ENCODE peak calls at places on chromosomes 5 and 9, in six cellular contexts. One of them, this sample, is unnamed. For H3K27me3, the result is how much of the 10 kb centered on the place peaks cover.

GRCh38 chr9:71446499-71447411 is 321.6 kb downstream of the CEMIP2 start:
- DNase-seq in PC-9: peak
- DNase-seq in kidney epithelial cell: peak
- DNase-seq in left ventricle myocardium inferior: no peak
- DNase-seq in colonic mucosa: peak
- DNase-seq in WERI-Rb-1: peak
- DNase-seq in this sample: no peak

GRCh38 chr9:130039504-130040147 is 3.4 kb downstream of the FNBP1 start:
- DNase-seq in colonic mucosa: no peak
- DNase-seq in kidney epithelial cell: no peak
- DNase-seq in left ventricle myocardium inferior: no peak
- DNase-seq in PC-9: no peak
- DNase-seq in WERI-Rb-1: peak
- DNase-seq in this sample: no peak

GRCh38 chr9:108850293-108850897 is 5.4 kb downstream of the ACTL7B start:
- DNase-seq in colonic mucosa: no peak
- DNase-seq in PC-9: no peak
- DNase-seq in left ventricle myocardium inferior: no peak
- DNase-seq in kidney epithelial cell: no peak
- DNase-seq in WERI-Rb-1: no peak
- DNase-seq in this sample: no peak

GRCh38 chr5:54234304-54234938 is 76.0 kb downstream of the ARL15 start:
- DNase-seq in kidney epithelial cell: no peak
- DNase-seq in PC-9: no peak
- DNase-seq in WERI-Rb-1: no peak
- DNase-seq in left ventricle myocardium inferior: no peak
- DNase-seq in colonic mucosa: no peak
- DNase-seq in this sample: no peak

GRCh38 chr5:113017891-113018635 is 41.5 kb downstream of the DCP2 start:
- DNase-seq in colonic mucosa: no peak
- DNase-seq in kidney epithelial cell: no peak
- DNase-seq in WERI-Rb-1: no peak
- DNase-seq in left ventricle myocardium inferior: no peak
- DNase-seq in PC-9: no peak
- DNase-seq in this sample: no peak

GRCh38 chr5:80834710-80835109 is 125.5 kb upstream of the RASGRF2 start:
- DNase-seq in PC-9: no peak
- DNase-seq in kidney epithelial cell: no peak
- DNase-seq in WERI-Rb-1: no peak
- DNase-seq in left ventricle myocardium inferior: no peak
- DNase-seq in colonic mucosa: no peak
- DNase-seq in this sample: no peak

GRCh38 chr5:88836195-88836838 is 46.7 kb downstream of the MEF2C start:
- DNase-seq in left ventricle myocardium inferior: peak
- DNase-seq in PC-9: no peak
- DNase-seq in kidney epithelial cell: no peak
- DNase-seq in WERI-Rb-1: no peak
- DNase-seq in colonic mucosa: no peak
- DNase-seq in this sample: peak

GRCh38 chr9:121672213-121672612 is 20.8 kb downstream of the DAB2IP start:
- DNase-seq in kidney epithelial cell: no peak
- DNase-seq in WERI-Rb-1: no peak
- DNase-seq in PC-9: no peak
- DNase-seq in colonic mucosa: no peak
- DNase-seq in left ventricle myocardium inferior: no peak
- DNase-seq in this sample: peak

GRCh38 chr9:100108572-100108971 is 9.5 kb downstream of the INVS start:
- DNase-seq in WERI-Rb-1: no peak
- DNase-seq in colonic mucosa: no peak
- DNase-seq in kidney epithelial cell: no peak
- DNase-seq in PC-9: no peak
- DNase-seq in left ventricle myocardium inferior: no peak
- DNase-seq in this sample: no peak

GRCh38 chr9:129206401-129206800 is 28.3 kb upstream of the IER5L start:
- DNase-seq in colonic mucosa: no peak
- DNase-seq in WERI-Rb-1: no peak
- DNase-seq in left ventricle myocardium inferior: no peak
- DNase-seq in kidney epithelial cell: no peak
- DNase-seq in PC-9: no peak
- DNase-seq in this sample: no peak

GRCh38 chr9:87587864-87588263 is 90.2 kb downstream of the DAPK1 start:
- DNase-seq in PC-9: no peak
- DNase-seq in colonic mucosa: no peak
- DNase-seq in kidney epithelial cell: no peak
- DNase-seq in left ventricle myocardium inferior: no peak
- DNase-seq in WERI-Rb-1: no peak
- DNase-seq in this sample: no peak

GRCh38 chr9:136582977-136583735 is 37.3 kb upstream of the NOTCH1 start:
- DNase-seq in kidney epithelial cell: no peak
- DNase-seq in colonic mucosa: no peak
- DNase-seq in WERI-Rb-1: no peak
- DNase-seq in PC-9: no peak
- DNase-seq in left ventricle myocardium inferior: no peak
- DNase-seq in this sample: no peak

GRCh38 chr5:66960373-66961137 is 236.0 kb downstream of the CD180 start:
- DNase-seq in left ventricle myocardium inferior: no peak
- DNase-seq in kidney epithelial cell: no peak
- DNase-seq in colonic mucosa: no peak
- DNase-seq in PC-9: no peak
- DNase-seq in WERI-Rb-1: no peak
- DNase-seq in this sample: no peak

GRCh38 chr9:113568481-113569321 is 105.2 kb downstream of the RGS3 start:
- DNase-seq in kidney epithelial cell: no peak
- DNase-seq in left ventricle myocardium inferior: no peak
- DNase-seq in WERI-Rb-1: peak
- DNase-seq in PC-9: no peak
- DNase-seq in colonic mucosa: no peak
- DNase-seq in this sample: peak

GRCh38 chr9:2026598-2026997 is 11.5 kb downstream of the SMARCA2 start:
- DNase-seq in left ventricle myocardium inferior: no peak
- DNase-seq in colonic mucosa: no peak
- DNase-seq in WERI-Rb-1: no peak
- DNase-seq in PC-9: no peak
- DNase-seq in kidney epithelial cell: no peak
- DNase-seq in this sample: no peak

GRCh38 chr9:76665458-76665857 is 98.8 kb upstream of the PCA3 start:
- DNase-seq in PC-9: no peak
- DNase-seq in left ventricle myocardium inferior: no peak
- DNase-seq in WERI-Rb-1: no peak
- DNase-seq in kidney epithelial cell: no peak
- DNase-seq in colonic mucosa: no peak
- DNase-seq in this sample: no peak

GRCh38 chr9:118395415-118395814 is 691.2 kb downstream of the TLR4 start:
- DNase-seq in colonic mucosa: no peak
- DNase-seq in kidney epithelial cell: no peak
- DNase-seq in WERI-Rb-1: no peak
- DNase-seq in left ventricle myocardium inferior: no peak
- DNase-seq in PC-9: no peak
- DNase-seq in this sample: no peak

GRCh38 chr9:72665421-72665820 is 144.0 kb downstream of the TMC1 start:
- DNase-seq in WERI-Rb-1: no peak
- DNase-seq in PC-9: peak
- DNase-seq in kidney epithelial cell: peak
- DNase-seq in left ventricle myocardium inferior: no peak
- DNase-seq in colonic mucosa: no peak
- DNase-seq in this sample: no peak

DNA sequence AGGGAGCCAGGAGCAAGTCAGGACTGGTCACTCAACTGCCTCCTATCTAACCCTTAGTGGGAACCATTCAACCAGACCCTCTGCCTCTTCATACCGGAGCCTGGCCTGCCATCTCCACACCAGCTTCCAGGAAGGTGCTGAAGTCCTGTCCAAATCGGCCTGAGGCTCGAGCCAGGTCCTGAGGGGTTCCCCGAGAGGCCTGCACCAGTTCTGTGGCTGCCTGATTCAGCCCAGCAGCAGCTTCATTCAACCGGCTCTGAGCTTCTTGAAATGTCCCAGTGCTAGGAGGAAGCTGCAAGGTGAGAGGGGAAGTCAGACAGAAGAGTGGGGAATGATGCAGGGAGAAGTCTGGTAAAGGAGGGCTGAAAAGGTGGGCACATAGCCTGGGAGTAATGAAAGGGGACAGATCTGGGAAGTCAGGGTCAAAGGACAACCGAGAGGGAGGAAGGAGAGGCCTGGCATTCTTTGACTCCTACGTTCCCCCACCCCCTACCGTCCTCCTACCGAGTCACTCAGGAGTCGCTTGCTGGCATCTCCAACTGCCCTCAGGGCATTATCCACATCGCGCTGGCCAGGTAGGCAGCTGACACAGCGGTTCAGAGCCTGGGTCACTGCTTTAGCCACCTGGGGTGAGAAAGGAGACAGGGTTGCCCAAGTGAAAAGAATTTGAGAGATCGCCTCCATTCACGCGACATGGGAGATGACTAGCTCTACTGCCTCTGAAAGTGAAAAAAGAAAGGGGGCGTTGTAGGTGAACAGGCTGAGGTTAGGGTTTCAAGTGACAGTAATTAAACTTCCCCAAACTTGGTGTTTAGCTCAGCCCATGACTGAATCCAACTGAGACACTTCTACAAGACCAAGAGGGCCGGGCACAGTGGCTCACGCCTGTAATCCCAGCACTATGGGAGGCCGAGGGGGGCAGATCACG is 20.2 kb downstream of the TLN1 start:
- DNase-seq in kidney epithelial cell: no peak
- DNase-seq in PC-9: peak
- DNase-seq in colonic mucosa: no peak
- DNase-seq in WERI-Rb-1: no peak
- DNase-seq in left ventricle myocardium inferior: no peak
- DNase-seq in this sample: no peak
- H3K27me3 ChIP-seq in kidney epithelial cell: under half
- H3K27me3 ChIP-seq in PC-9: under half
- H3K27me3 ChIP-seq in colonic mucosa: under half
- H3K27me3 ChIP-seq in WERI-Rb-1: under half
- H3K27me3 ChIP-seq in left ventricle myocardium inferior: under half
- H3K27me3 ChIP-seq in this sample: under half

GRCh38 chr9:124101593-124101992 is 90.0 kb downstream of the LHX2 start:
- DNase-seq in colonic mucosa: no peak
- DNase-seq in PC-9: no peak
- DNase-seq in kidney epithelial cell: no peak
- DNase-seq in WERI-Rb-1: no peak
- DNase-seq in left ventricle myocardium inferior: no peak
- DNase-seq in this sample: no peak

GRCh38 chr9:124102363-124102762 is 90.8 kb downstream of the LHX2 start:
- DNase-seq in kidney epithelial cell: no peak
- DNase-seq in colonic mucosa: no peak
- DNase-seq in PC-9: no peak
- DNase-seq in left ventricle myocardium inferior: no peak
- DNase-seq in WERI-Rb-1: no peak
- DNase-seq in this sample: no peak

GRCh38 chr9:124099860-124100259 is 88.3 kb downstream of the LHX2 start:
- DNase-seq in kidney epithelial cell: no peak
- DNase-seq in WERI-Rb-1: no peak
- DNase-seq in left ventricle myocardium inferior: no peak
- DNase-seq in colonic mucosa: no peak
- DNase-seq in PC-9: no peak
- DNase-seq in this sample: no peak

DNA sequence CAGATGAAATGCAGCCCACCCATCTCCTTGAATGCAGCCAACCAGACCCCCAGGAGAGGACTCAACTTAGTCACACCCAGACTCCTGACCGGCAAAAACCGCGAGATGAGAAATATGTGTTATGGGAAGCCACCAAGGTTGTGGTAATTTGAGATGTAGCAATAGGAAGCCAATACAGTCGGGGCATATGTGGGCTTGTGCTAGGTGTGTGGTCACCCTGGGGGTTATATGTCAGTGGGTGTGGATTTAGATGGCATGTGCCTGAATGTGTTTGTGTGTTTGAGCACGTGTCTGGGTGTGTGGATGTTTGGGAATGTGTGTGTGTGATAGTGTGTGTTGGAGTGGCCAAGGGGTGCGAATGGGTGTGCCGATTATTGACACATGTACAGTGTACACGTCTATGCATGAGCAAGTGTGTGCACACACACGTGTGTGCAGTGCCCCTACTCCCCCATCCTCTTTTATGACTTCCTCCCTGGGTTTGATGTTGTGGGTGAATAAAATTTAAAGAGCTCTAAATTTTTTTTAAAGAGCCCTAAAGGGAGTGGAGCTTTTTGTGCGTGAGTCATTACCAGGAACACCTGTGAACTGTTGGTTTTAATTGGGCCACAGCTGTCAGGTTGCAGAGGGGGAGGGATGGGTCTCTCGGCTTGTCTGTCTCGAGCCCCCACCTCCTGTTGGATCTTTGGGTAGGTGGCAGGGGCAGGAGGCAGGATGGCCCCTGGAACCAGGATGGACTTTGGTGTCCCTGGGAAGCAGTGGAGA is 86.8 kb downstream of the LHX2 start:
- DNase-seq in left ventricle myocardium inferior: no peak
- DNase-seq in kidney epithelial cell: no peak
- DNase-seq in PC-9: no peak
- DNase-seq in colonic mucosa: no peak
- DNase-seq in WERI-Rb-1: no peak
- DNase-seq in this sample: no peak
- H3K27me3 ChIP-seq in left ventricle myocardium inferior: half or more
- H3K27me3 ChIP-seq in kidney epithelial cell: under half
- H3K27me3 ChIP-seq in PC-9: under half
- H3K27me3 ChIP-seq in colonic mucosa: under half
- H3K27me3 ChIP-seq in WERI-Rb-1: under half
- H3K27me3 ChIP-seq in this sample: under half

DNA sequence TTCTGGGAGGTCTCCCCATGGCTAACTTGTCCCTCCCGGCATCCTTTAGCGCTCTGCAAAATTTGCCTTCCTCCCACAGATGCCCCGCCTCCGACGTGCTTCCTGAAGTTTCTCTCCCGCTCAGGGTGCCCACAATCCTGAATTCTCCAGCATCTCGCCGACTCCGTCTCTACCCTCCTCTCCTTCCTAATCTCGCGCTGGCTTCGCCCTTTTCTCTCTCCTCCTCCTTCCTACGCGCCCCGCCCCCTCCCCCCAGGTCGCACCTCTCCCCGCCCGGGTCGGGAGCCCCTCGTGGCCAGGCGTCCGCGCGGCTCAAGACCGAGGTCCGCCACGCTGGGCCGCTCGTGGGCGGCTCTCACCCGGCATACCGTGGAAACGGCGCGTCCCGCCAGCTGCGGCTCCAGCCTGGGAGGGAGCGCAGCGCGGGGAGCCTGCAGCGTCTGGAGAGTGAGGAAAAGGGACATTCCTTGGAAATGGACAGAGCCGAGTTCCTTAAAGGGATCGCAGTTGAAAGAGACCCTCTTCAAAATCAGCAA is 4.8 kb upstream of the IRX2 start:
- DNase-seq in WERI-Rb-1: peak
- DNase-seq in kidney epithelial cell: no peak
- DNase-seq in colonic mucosa: no peak
- DNase-seq in PC-9: no peak
- DNase-seq in left ventricle myocardium inferior: no peak
- DNase-seq in this sample: no peak
- H3K27me3 ChIP-seq in WERI-Rb-1: half or more
- H3K27me3 ChIP-seq in kidney epithelial cell: half or more
- H3K27me3 ChIP-seq in colonic mucosa: half or more
- H3K27me3 ChIP-seq in PC-9: under half
- H3K27me3 ChIP-seq in left ventricle myocardium inferior: half or more
- H3K27me3 ChIP-seq in this sample: under half

DNA sequence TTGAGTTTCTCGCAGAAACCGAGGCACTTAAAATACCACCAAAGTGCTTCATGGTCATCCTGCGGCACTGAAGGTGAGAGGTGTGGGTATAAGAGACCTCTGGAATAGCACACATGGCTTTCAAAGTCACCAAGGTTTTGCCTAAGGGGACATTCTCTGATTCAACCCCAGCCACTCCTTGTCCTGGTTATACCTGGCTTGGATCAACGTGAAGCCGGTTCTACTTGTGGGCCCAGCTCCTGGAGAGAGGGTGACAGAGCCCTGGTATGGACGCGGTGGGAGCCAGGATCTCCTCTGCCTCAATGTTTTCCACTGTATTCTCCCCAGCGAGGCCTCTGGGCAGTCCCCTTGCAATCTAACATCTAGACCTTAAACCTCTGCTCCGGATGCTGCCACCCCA is 132.0 kb downstream of the FSTL4 start:
- DNase-seq in kidney epithelial cell: no peak
- DNase-seq in colonic mucosa: no peak
- DNase-seq in WERI-Rb-1: no peak
- DNase-seq in PC-9: no peak
- DNase-seq in left ventricle myocardium inferior: no peak
- DNase-seq in this sample: no peak
- H3K27me3 ChIP-seq in kidney epithelial cell: under half
- H3K27me3 ChIP-seq in colonic mucosa: under half
- H3K27me3 ChIP-seq in WERI-Rb-1: under half
- H3K27me3 ChIP-seq in PC-9: under half
- H3K27me3 ChIP-seq in left ventricle myocardium inferior: under half
- H3K27me3 ChIP-seq in this sample: under half